ENCODE peak calls at places on chromosomes 2 and 18, in eight cellular contexts. S is H9; E is NT2/D1; X is upper lobe of right lung; U is left lung; Q is K562; H is ovary; R is CD8-positive, alpha-beta memory T cell. B is an unnamed sample. For H3K9me3, the result is how much of the 10 kb centered on the place peaks cover.

GRCh38 chr2:103401621-103402020 is 639.8 kb downstream of the TMEM182 start:
- DNase-seq in S (peak), E (peak), X (no peak), U (no peak), Q (no peak), H (no peak), R (no peak), B (no peak)

GRCh38 chr2:171315781-171316180 is 118.0 kb downstream of the METTL8 start:
- DNase-seq in S (no peak), E (no peak), X (no peak), U (no peak), Q (no peak), H (no peak), R (no peak), B (no peak)

GRCh38 chr2:3461781-3462492 is 57.4 kb downstream of the ADI1 start:
- DNase-seq in S (no peak), E (no peak), X (no peak), U (peak), Q (peak), H (no peak), R (no peak), B (peak)

GRCh38 chr2:18889565-18890332 is 300.4 kb upstream of the NT5C1B start:
- DNase-seq in S (no peak), E (no peak), X (no peak), U (no peak), Q (no peak), H (no peak), R (no peak), B (no peak)

GRCh38 chr18:59265246-59266018 is 7.8 kb downstream of the RAX start:
- DNase-seq in S (peak), E (no peak), X (no peak), U (no peak), Q (peak), H (no peak), R (no peak), B (no peak)

GRCh38 chr18:79510046-79510685 is 114.4 kb downstream of the NFATC1 start:
- DNase-seq in S (no peak), E (no peak), X (peak), U (peak), Q (no peak), H (peak), R (no peak), B (no peak)

GRCh38 chr2:121588357-121588756 is 57.7 kb downstream of the RNU4ATAC start:
- DNase-seq in S (no peak), E (no peak), X (no peak), U (no peak), Q (no peak), H (no peak), R (no peak), B (no peak)

GRCh38 chr2:20577495-20578235 is 73.2 kb downstream of the HS1BP3 start:
- DNase-seq in S (no peak), E (no peak), X (peak), U (no peak), Q (no peak), H (no peak), R (no peak), B (no peak)

GRCh38 chr2:197158591-197159550 is 151.7 kb downstream of the ANKRD44 start:
- DNase-seq in S (no peak), E (no peak), X (no peak), U (no peak), Q (no peak), H (no peak), R (no peak), B (no peak)

GRCh38 chr2:17540813-17541513 is 467 bp downstream of the VSNL1 start:
- DNase-seq in S (no peak), E (no peak), X (no peak), U (no peak), Q (no peak), H (no peak), R (no peak), B (no peak)

GRCh38 chr2:230225486-230225885 is at the start of gene SP140:
- DNase-seq in S (no peak), E (no peak), X (peak), U (peak), Q (no peak), H (no peak), R (peak), B (peak)

GRCh38 chr2:119416299-119416923 is 15.2 kb upstream of the TMEM37 start:
- DNase-seq in S (no peak), E (no peak), X (no peak), U (no peak), Q (no peak), H (no peak), R (no peak), B (no peak)

GRCh38 chr2:50613161-50613560 is 418.8 kb downstream of the NRXN1 start:
- DNase-seq in S (no peak), E (no peak), X (no peak), U (no peak), Q (no peak), H (no peak), R (no peak), B (no peak)

GRCh38 chr2:41502752-41503151 is 545.1 kb upstream of the PKDCC start:
- DNase-seq in S (no peak), E (no peak), X (no peak), U (no peak), Q (no peak), H (no peak), R (no peak), B (no peak)

GRCh38 chr2:41500895-41501294 is 546.9 kb upstream of the PKDCC start:
- DNase-seq in S (no peak), E (no peak), X (no peak), U (no peak), Q (no peak), H (no peak), R (no peak), B (no peak)

GRCh38 chr2:41495050-41495449 is 552.8 kb upstream of the PKDCC start:
- DNase-seq in S (no peak), E (no peak), X (no peak), U (no peak), Q (no peak), H (no peak), R (no peak), B (no peak)

GRCh38 chr2:41496908-41497307 is 550.9 kb upstream of the PKDCC start:
- DNase-seq in S (no peak), E (no peak), X (no peak), U (no peak), Q (peak), H (no peak), R (no peak), B (no peak)

GRCh38 chr2:41498791-41499190 is 549.0 kb upstream of the PKDCC start:
- DNase-seq in S (no peak), E (no peak), X (no peak), U (no peak), Q (no peak), H (no peak), R (no peak), B (no peak)
- H3K9me3 ChIP-seq in S (half or more), E (half or more), X (under half), U (under half), Q (under half), H (under half), R (under half), B (under half)

GRCh38 chr18:50769463-50769862 is 50.4 kb downstream of the MRO start:
- DNase-seq in S (no peak), E (no peak), X (no peak), U (no peak), Q (no peak), H (no peak), R (no peak), B (no peak)
- H3K9me3 ChIP-seq in S (under half), E (under half), X (under half), U (under half), Q (under half), H (under half), R (under half), B (under half)

DNA sequence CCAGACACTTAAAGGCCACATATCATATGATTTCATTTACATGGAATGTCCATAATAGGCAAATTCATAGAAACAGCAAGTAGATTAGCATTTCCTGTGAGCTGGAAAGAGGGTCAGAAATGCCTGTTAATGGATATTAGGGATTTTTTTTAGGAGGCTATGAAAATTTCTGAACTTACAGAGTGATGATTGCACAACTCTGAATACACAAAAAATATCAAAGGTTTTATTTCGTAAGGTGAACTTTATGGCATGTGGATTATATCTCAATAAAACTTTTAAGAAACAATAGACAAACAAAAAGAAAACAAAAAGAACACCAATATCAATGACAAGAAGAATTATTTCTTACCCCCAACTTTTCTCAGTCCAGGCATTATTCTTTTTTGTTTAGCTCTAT is 1207.6 kb downstream of the SUCLG1 start:
- DNase-seq in S (no peak), E (no peak), X (no peak), U (no peak), Q (no peak), H (no peak), R (no peak), B (no peak)
- H3K9me3 ChIP-seq in S (under half), E (under half), X (under half), U (under half), Q (under half), H (under half), R (under half), B (under half)

DNA sequence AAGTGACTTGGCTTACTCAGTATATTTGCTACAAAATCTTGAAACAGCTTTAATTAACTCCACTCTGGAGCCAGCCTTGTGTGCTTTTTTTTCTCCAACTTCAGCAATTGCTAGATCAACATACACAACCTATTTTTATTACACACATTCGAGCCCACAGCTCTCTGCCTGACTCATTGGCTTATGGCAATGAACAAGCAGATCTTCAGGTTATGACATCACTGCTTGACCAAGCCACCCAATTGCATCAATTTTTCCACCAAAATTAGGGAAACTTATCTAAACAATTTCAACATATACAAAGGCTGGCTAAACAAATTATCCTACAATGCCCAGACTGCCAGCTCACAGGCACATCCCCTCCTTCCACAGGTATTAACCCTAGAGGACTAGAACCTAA is 39.6 kb upstream of the PDK1 start:
- DNase-seq in S (no peak), E (no peak), X (no peak), U (no peak), Q (no peak), H (no peak), R (no peak), B (no peak)
- H3K9me3 ChIP-seq in S (half or more), E (half or more), X (under half), U (under half), Q (under half), H (under half), R (under half), B (under half)

DNA sequence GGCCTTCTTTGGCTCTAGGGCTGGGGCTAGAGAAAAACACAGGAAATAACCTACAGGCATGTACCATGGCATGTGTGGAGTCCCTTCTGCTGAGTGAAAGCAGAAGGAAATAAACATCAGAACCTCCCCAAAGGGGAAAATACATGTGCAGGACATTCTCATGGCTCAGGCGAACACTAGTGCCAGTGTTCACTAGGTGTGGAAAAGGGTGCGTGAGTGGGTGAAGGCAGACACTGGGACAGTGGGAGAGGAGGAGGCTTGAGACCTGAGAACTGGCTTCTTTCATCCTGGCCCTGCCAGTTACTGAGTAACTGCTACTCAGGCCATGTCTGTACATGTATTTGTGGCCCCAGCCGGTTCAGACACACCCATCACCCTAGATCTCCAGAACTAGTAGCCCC is 268.2 kb downstream of the PRKCE start:
- DNase-seq in S (no peak), E (no peak), X (no peak), U (no peak), Q (no peak), H (no peak), R (no peak), B (no peak)
- H3K9me3 ChIP-seq in S (under half), E (under half), X (under half), U (under half), Q (under half), H (under half), R (under half), B (under half)

DNA sequence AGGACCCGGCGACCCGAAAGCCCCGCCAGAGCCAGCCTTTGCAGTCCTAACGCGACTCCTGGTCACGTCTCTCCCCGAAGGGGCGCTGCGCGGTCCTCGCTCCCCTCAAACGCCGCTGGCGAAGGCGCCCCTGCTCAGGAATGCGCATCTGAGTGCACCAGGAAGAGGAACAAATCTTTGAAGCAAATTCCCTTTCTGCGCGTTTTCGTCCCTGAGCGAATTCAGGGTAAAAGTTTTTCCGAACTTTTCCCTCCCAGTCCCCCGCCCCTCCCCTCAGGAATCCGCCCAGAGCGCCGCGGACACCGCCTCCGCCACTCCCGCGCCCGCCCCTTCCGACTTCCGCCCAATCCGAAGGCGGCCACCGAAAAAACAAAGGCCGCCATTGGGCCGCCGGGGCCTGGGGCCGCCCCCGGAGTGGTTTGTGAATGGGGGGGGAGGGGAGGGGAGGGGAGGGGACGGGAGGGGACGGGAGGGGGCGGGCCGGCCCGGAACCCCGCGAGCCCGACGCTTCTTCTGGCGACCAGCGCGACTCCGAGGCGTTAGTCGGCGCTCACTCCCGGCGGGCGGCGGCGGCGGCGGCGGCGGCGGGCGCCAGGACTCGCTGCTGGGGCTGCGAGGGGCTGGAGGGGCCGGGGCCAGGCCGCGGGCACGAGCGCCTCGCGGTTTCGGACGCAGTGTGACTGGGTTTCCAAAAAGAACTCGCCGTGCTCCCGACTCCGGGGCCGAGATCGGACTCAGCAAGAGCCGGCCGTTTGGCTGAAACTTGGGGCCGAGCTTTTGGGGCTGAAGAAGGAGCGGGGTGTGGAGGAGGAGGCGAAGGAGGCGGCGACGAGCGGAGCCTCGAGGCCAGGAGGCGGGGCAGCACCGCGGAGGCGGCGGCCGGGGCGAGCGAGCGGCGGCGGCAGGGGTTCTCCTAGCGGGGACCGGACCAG is at the start of gene FZD7:
- DNase-seq in S (peak), E (peak), X (peak), U (peak), Q (peak), H (peak), R (peak), B (peak)
- H3K9me3 ChIP-seq in S (under half), E (under half), X (under half), U (under half), Q (under half), H (under half), R (under half), B (under half)

GRCh38 chr2:85538507-85539360 is at the start of gene MAT2A:
- DNase-seq in S (peak), E (peak), X (peak), U (peak), Q (peak), H (peak), R (peak), B (peak)
- H3K9me3 ChIP-seq in S (under half), E (under half), X (under half), U (under half), Q (under half), H (under half), R (under half), B (under half)